ENCODE peak calls at places on chromosomes 5 and 9, in six cellular contexts. T is activated CD4-positive, alpha-beta memory T cell treated with anti-CD3 and anti-CD28 coated beads for 36 hours; P is NCI-H748 treated with DMSO at 0.1 percent for 48 hours; S is NCI-H1105; B is upper lobe of right lung; Q is left ventricle myocardium inferior. V is an unnamed sample.

GRCh38 chr5:142056831-142057696 is 44.2 kb upstream of the GNPDA1 start:
- DNase-seq in P (no peak), Q (no peak), B (no peak), S (no peak), T (no peak), V (no peak)

GRCh38 chr5:122093415-122093814 is 15.4 kb upstream of the LOX start:
- DNase-seq in P (no peak), Q (no peak), S (no peak), B (no peak), T (no peak), V (no peak)

GRCh38 chr5:74290634-74291033 is 349.9 kb downstream of the ENC1 start:
- DNase-seq in Q (no peak), T (no peak), S (no peak), P (no peak), B (no peak), V (no peak)

GRCh38 chr9:98764351-98764750 is 32.0 kb downstream of the ANKS6 start:
- DNase-seq in T (no peak), P (no peak), Q (no peak), S (no peak), B (no peak), V (no peak)

GRCh38 chr9:10112798-10113197 is 500.0 kb downstream of the PTPRD start:
- DNase-seq in B (no peak), P (no peak), Q (peak; percentile 17), S (no peak), T (no peak), V (no peak)

GRCh38 chr9:121055642-121056143 is 5.6 kb upstream of the C5 start:
- DNase-seq in S (no peak), B (no peak), T (peak; percentile 18), Q (no peak), P (no peak), V (no peak)

GRCh38 chr5:151683936-151684586 is 2.7 kb downstream of the SPARC start:
- DNase-seq in S (no peak), B (no peak), P (no peak), T (no peak), Q (no peak), V (no peak)

GRCh38 chr9:97501972-97502221 is 431 bp downstream of the TMOD1 start:
- DNase-seq in B (no peak), Q (no peak), T (no peak), S (no peak), P (no peak), V (no peak)

GRCh38 chr9:108207611-108208051 is 648.2 kb downstream of the ACTL7B start:
- DNase-seq in Q (no peak), P (no peak), S (no peak), B (no peak), T (no peak), V (peak; percentile 9)

GRCh38 chr5:180583738-180584137 is 7.6 kb downstream of the SCGB3A1 start:
- DNase-seq in B (no peak), T (no peak), Q (no peak), P (no peak), S (no peak), V (no peak)

GRCh38 chr9:29456940-29457339 is 1883.7 kb upstream of the C9orf72 start:
- DNase-seq in Q (no peak), T (no peak), S (no peak), P (no peak), B (no peak), V (no peak)

GRCh38 chr5:157750320-157750719 is 6.8 kb downstream of the LSM11 start:
- DNase-seq in B (no peak), S (no peak), T (no peak), Q (no peak), P (no peak), V (no peak)

GRCh38 chr5:109987355-109987754 is 297.6 kb downstream of the MAN2A1 start:
- DNase-seq in S (no peak), T (no peak), B (no peak), P (no peak), Q (no peak), V (peak; percentile 26)

GRCh38 chr5:150154618-150155134 is 969 bp downstream of the PDGFRB start:
- DNase-seq in T (no peak), S (no peak), P (no peak), B (no peak), Q (no peak), V (no peak)

GRCh38 chr5:10442581-10442980 is 902 bp downstream of the ROPN1L start:
- DNase-seq in P (no peak), S (no peak), B (no peak), Q (no peak), T (no peak), V (no peak)

GRCh38 chr5:154652746-154653417 is 102.3 kb upstream of the LARP1 start:
- DNase-seq in P (no peak), B (no peak), T (no peak), Q (no peak), S (no peak), V (no peak)

GRCh38 chr9:90795879-90796317 is 5.7 kb upstream of the SYK start:
- DNase-seq in Q (no peak), P (no peak), B (no peak), T (no peak), S (no peak), V (no peak)

GRCh38 chr9:78879324-78880100 is 582.6 kb downstream of the PSAT1 start:
- DNase-seq in B (no peak), S (no peak), Q (no peak), T (no peak), P (no peak), V (no peak)

GRCh38 chr5:73170522-73170921 is 2.5 kb upstream of the TMEM174 start:
- DNase-seq in Q (no peak), P (no peak), B (no peak), T (peak; percentile 43), S (no peak), V (no peak)

V was measured in smooth muscle cell of the brain vasculature.